ENCODE peak calls at places on chromosomes 1 and 21, in ten cellular contexts. N is coronary artery, U is brain microvascular endothelial cell, K is Right ventricle myocardium superior, R is COR-L47, P is posterior vena cava, W is amygdala, S is Daoy, J is NCI-H2081, Y is left colon. D is an unnamed sample.

GRCh38 chr1:91731815-91732214 is 154.1 kb downstream of the TGFBR3 start:
- DNase-seq in P (no peak), J (no peak), U (no peak), W (no peak), N (no peak), Y (no peak), K (no peak), R (no peak), S (peak; percentile 91), D (peak; percentile 54)

GRCh38 chr1:34926156-34926555 is 3.3 kb downstream of the DLGAP3 start:
- DNase-seq in S (no peak), R (no peak), K (no peak), Y (no peak), N (peak; percentile 11), J (no peak), U (no peak), W (no peak), P (no peak), D (no peak)

GRCh38 chr1:59730302-59730701 is 84.4 kb upstream of the HOOK1 start:
- DNase-seq in P (no peak), U (peak; percentile 30), R (no peak), W (no peak), S (peak; percentile 28), N (no peak), Y (no peak), K (no peak), J (no peak), D (no peak)

GRCh38 chr1:22689505-22689904 is 21.1 kb upstream of the EPHB2 start:
- DNase-seq in P (no peak), R (peak; percentile 87), S (peak; percentile 79), W (no peak), J (peak; percentile 85), N (no peak), Y (no peak), K (no peak), U (peak; percentile 53), D (peak; percentile 62)

GRCh38 chr1:111848852-111849545 is 93.3 kb downstream of the DDX20 start:
- DNase-seq in N (no peak), U (no peak), S (no peak), J (no peak), P (peak; percentile 64), W (no peak), K (no peak), R (no peak), Y (no peak), D (no peak)

GRCh38 chr1:204880906-204881305 is 10.2 kb downstream of the NFASC start:
- DNase-seq in Y (no peak), U (no peak), W (no peak), P (peak; percentile 37), N (no peak), J (no peak), R (no peak), S (no peak), K (no peak), D (no peak)

GRCh38 chr1:178310685-178311105 is 186.1 kb downstream of the CLEC20A start:
- DNase-seq in P (no peak), K (no peak), R (peak; percentile 69), J (peak; percentile 54), Y (no peak), U (peak; percentile 47), W (no peak), S (peak; percentile 41), N (no peak), D (peak; percentile 64)

GRCh38 chr1:6378096-6378746 is 15.3 kb downstream of the ACOT7 start:
- DNase-seq in J (no peak), R (no peak), U (no peak), Y (no peak), W (no peak), N (no peak), K (no peak), S (no peak), P (no peak), D (no peak)

GRCh38 chr1:16927711-16928485 is 6.2 kb downstream of the CROCC start:
- DNase-seq in N (no peak), P (no peak), R (no peak), W (no peak), S (no peak), Y (no peak), K (peak; percentile 20), U (no peak), J (no peak), D (no peak)

GRCh38 chr1:109365642-109366204 is 32.0 kb downstream of the SORT1 start:
- DNase-seq in Y (no peak), P (no peak), S (no peak), R (no peak), N (no peak), U (no peak), K (no peak), J (no peak), W (no peak), D (no peak)

GRCh38 chr21:41726970-41727783 is 39.7 kb downstream of the RIPK4 start:
- DNase-seq in K (peak; percentile 85), N (peak; percentile 91), R (no peak), Y (no peak), W (no peak), J (no peak), P (peak; percentile 93), S (peak; percentile 94), U (peak; percentile 61), D (peak; percentile 89)

GRCh38 chr1:29415156-29415830 is 179.0 kb downstream of the PTPRU start:
- DNase-seq in W (no peak), S (peak; percentile 73), K (no peak), J (no peak), U (no peak), Y (no peak), N (peak; percentile 52), P (no peak), R (peak; percentile 45), D (peak; percentile 54)

GRCh38 chr1:215584389-215584788 is 17.3 kb downstream of the KCTD3 start:
- DNase-seq in S (no peak), J (no peak), W (no peak), U (no peak), Y (no peak), K (no peak), P (no peak), N (no peak), R (no peak), D (no peak)

GRCh38 chr1:247357781-247358211 is 26.1 kb upstream of the ZNF496 start:
- DNase-seq in S (peak; percentile 79), K (peak; percentile 51), J (no peak), P (peak; percentile 53), R (no peak), N (no peak), Y (no peak), W (no peak), U (peak; percentile 80), D (peak; percentile 60)

GRCh38 chr1:207414606-207415108 is 39.5 kb upstream of the CR2 start:
- DNase-seq in S (no peak), W (no peak), U (no peak), P (no peak), Y (no peak), K (no peak), R (no peak), J (no peak), N (no peak), D (no peak)

GRCh38 chr1:226809785-226810571 is 60.4 kb upstream of the PSEN2 start:
- DNase-seq in W (peak; percentile 35), Y (no peak), K (no peak), S (peak; percentile 38), R (no peak), U (no peak), N (no peak), J (no peak), P (no peak), D (peak; percentile 61)

GRCh38 chr1:211632808-211633522 is 42.5 kb downstream of the NEK2 start:
- DNase-seq in P (peak; percentile 83), W (no peak), Y (peak; percentile 30), R (no peak), S (peak; percentile 92), K (peak; percentile 83), N (no peak), J (no peak), U (peak; percentile 78), D (peak; percentile 92)

GRCh38 chr1:224621813-224622682 is 5.9 kb downstream of the CNIH3 start:
- DNase-seq in Y (no peak), P (no peak), S (no peak), K (no peak), J (no peak), W (no peak), N (no peak), R (no peak), U (no peak), D (no peak)

GRCh38 chr1:112714313-112715263 is 544 bp downstream of the PPM1J start:
- DNase-seq in K (peak; percentile 53), N (peak; percentile 78), U (no peak), S (no peak), R (no peak), Y (no peak), P (peak; percentile 88), W (no peak), J (no peak), D (no peak)

GRCh38 chr1:27221098-27221497 is 13.3 kb upstream of the WDTC1 start:
- DNase-seq in Y (no peak), J (no peak), R (no peak), P (no peak), U (no peak), N (no peak), S (no peak), W (no peak), K (no peak), D (no peak)

GRCh38 chr1:24767351-24767750 is 22.1 kb downstream of the CLIC4 start:
- DNase-seq in P (no peak), K (no peak), N (no peak), W (no peak), S (no peak), Y (no peak), R (no peak), U (no peak), J (no peak), D (no peak)

GRCh38 chr1:35768350-35769187 is 1.2 kb downstream of the CLSPN start:
- DNase-seq in U (no peak), R (no peak), W (no peak), K (no peak), N (no peak), Y (no peak), P (no peak), J (no peak), S (no peak), D (no peak)

GRCh38 chr1:109782514-109782913 is 18.8 kb upstream of the EPS8L3 start:
- DNase-seq in R (no peak), U (no peak), N (no peak), Y (peak; percentile 32), W (no peak), P (peak; percentile 75), J (no peak), S (no peak), K (peak; percentile 34), D (no peak)

GRCh38 chr1:89907669-89908293 is 86.9 kb downstream of the LRRC8D start:
- DNase-seq in R (no peak), N (no peak), P (no peak), W (no peak), K (no peak), S (peak; percentile 90), U (peak; percentile 77), Y (no peak), J (no peak), D (no peak)

GRCh38 chr1:115829023-115829674 is 11.8 kb downstream of the NHLH2 start:
- DNase-seq in S (peak; percentile 95), W (no peak), R (no peak), K (peak; percentile 38), P (no peak), Y (peak; percentile 38), N (no peak), U (peak; percentile 78), J (no peak), D (peak; percentile 90)

GRCh38 chr21:36927718-36928117 is 38.8 kb downstream of the HLCS start:
- DNase-seq in N (no peak), K (peak; percentile 82), S (peak; percentile 93), W (peak; percentile 19), Y (peak; percentile 71), U (peak; percentile 86), R (peak; percentile 58), P (peak; percentile 93), J (peak; percentile 62), D (peak; percentile 80)

GRCh38 chr21:43323244-43324005 is 103.5 kb downstream of the SIK1 start:
- DNase-seq in W (peak; percentile 64), U (no peak), J (no peak), Y (no peak), S (no peak), N (no peak), K (peak; percentile 90), R (no peak), P (no peak), D (no peak)

GRCh38 chr1:211639500-211640361 is 35.7 kb downstream of the NEK2 start:
- DNase-seq in K (no peak), J (no peak), W (no peak), P (peak; percentile 76), S (peak; percentile 91), Y (no peak), N (peak; percentile 43), R (no peak), U (peak; percentile 96), D (no peak)

D was measured in H4.